ENCODE peak calls at places on chromosomes 16 and 17, in four cellular contexts. D is DMS79 treated with DMSO at 0.1 percent for 48 hours; V is activated gamma-delta T cell; M is stimulated activated CD8-positive, alpha-beta memory T cell treated with anti-CD3 and anti-CD28 coated beads, Interleukin-4, amount 100 ng/mL, for 1 hour. G is an unnamed sample.

GRCh38 chr17:14201595-14201994 is 35.1 kb downstream of the CDRT15 start:
- DNase-seq in D (no peak), V (no peak), M (no peak), G (no peak)

GRCh38 chr17:16463341-16464000 is 28.5 kb downstream of the LRRC75A start:
- DNase-seq in D (peak), V (no peak), M (no peak), G (no peak)

GRCh38 chr16:63745456-63745855 is 1376.4 kb downstream of the CDH11 start:
- DNase-seq in D (no peak), V (no peak), M (no peak), G (no peak)

GRCh38 chr16:6512512-6512911 is 820.1 kb upstream of the RBFOX1 start:
- DNase-seq in D (no peak), V (no peak), M (no peak), G (no peak)

GRCh38 chr17:40335620-40336019 is 26.6 kb downstream of the RARA start:
- DNase-seq in D (no peak), V (no peak), M (no peak), G (no peak)

GRCh38 chr17:62678214-62678919 is 50.9 kb downstream of the MRC2 start:
- DNase-seq in D (no peak), V (no peak), M (no peak), G (no peak)

GRCh38 chr16:85557083-85557975 is 55.8 kb upstream of the GSE1 start:
- DNase-seq in D (peak), V (peak), M (no peak), G (no peak)

GRCh38 chr17:40992666-40993065 is 1.3 kb downstream of the KRTAP3-3 start:
- DNase-seq in D (no peak), V (no peak), M (no peak), G (no peak)

GRCh38 chr17:29250666-29251065 is 4.0 kb downstream of the CRYBA1 start:
- DNase-seq in D (no peak), V (no peak), M (no peak), G (peak)

GRCh38 chr16:1792836-1793577 is 498 bp downstream of the IGFALS start:
- DNase-seq in D (no peak), V (no peak), M (no peak), G (no peak)

GRCh38 chr16:47132310-47132709 is 11.4 kb downstream of the NETO2 start:
- DNase-seq in D (no peak), V (no peak), M (no peak), G (no peak)

GRCh38 chr16:56519459-56520250 is at the start of gene BBS2:
- DNase-seq in D (peak), V (peak), M (peak), G (no peak)

GRCh38 chr17:72463287-72464102 is 342.7 kb downstream of the SOX9 start:
- DNase-seq in D (no peak), V (no peak), M (no peak), G (no peak)

GRCh38 chr16:37511-37910 is 15.9 kb downstream of the POLR3K start:
- DNase-seq in D (no peak), V (no peak), M (no peak), G (no peak)

GRCh38 chr17:80649672-80650338 is 105.2 kb downstream of the RPTOR start:
- DNase-seq in D (no peak), V (no peak), M (no peak), G (peak)

GRCh38 chr17:63096426-63096825 is 130.4 kb downstream of the TANC2 start:
- DNase-seq in D (no peak), V (no peak), M (no peak), G (peak)

GRCh38 chr17:39939588-39940419 is 12.3 kb downstream of the LRRC3C start:
- DNase-seq in D (no peak), V (no peak), M (no peak), G (peak)

G was measured in AG04449.